ENCODE peak calls at places on chromosomes 5 and 9, in four cellular contexts. H, G, N and S are unnamed samples.

GRCh38 chr9:86637515-86637914 is 283.3 kb upstream of the TUT7 start:
- DNase-seq in H (no peak), G (no peak), N (no peak), S (no peak)

GRCh38 chr9:93299418-93300174 is 115.7 kb downstream of the WNK2 start:
- DNase-seq in H (no peak), G (peak), N (no peak), S (no peak)

GRCh38 chr5:39520232-39520572 is 95.4 kb upstream of the DAB2 start:
- DNase-seq in H (no peak), G (no peak), N (no peak), S (no peak)

GRCh38 chr5:113489299-113489698 is 1.0 kb upstream of the MCC start:
- DNase-seq in H (no peak), G (peak), N (no peak), S (no peak)

GRCh38 chr5:6623941-6624340 is 8.9 kb downstream of the NSUN2 start:
- DNase-seq in H (no peak), G (no peak), N (no peak), S (no peak)

GRCh38 chr5:96243203-96243602 is 189.8 kb downstream of the PCSK1 start:
- DNase-seq in H (no peak), G (no peak), N (no peak), S (no peak)

GRCh38 chr9:88816141-88816540 is 175.1 kb upstream of the S1PR3 start:
- DNase-seq in H (no peak), G (no peak), N (no peak), S (no peak)

GRCh38 chr9:90099262-90099982 is 494.6 kb downstream of the GADD45G start:
- DNase-seq in H (no peak), G (peak), N (peak), S (no peak)

GRCh38 chr5:32017638-32018429 is 156.3 kb downstream of the GOLPH3 start:
- DNase-seq in H (no peak), G (no peak), N (no peak), S (no peak)

GRCh38 chr9:96251451-96251850 is 50.5 kb downstream of the HSD17B3 start:
- DNase-seq in H (no peak), G (no peak), N (no peak), S (no peak)

GRCh38 chr9:37800631-37801286 is at the start of gene DCAF10:
- DNase-seq in H (peak), G (peak), N (peak), S (peak)

GRCh38 chr5:17189381-17190036 is 27.9 kb upstream of the BASP1 start:
- DNase-seq in H (peak), G (peak), N (peak), S (peak)

GRCh38 chr9:125861405-125862063 is 114.4 kb downstream of the PBX3 start:
- DNase-seq in H (no peak), G (no peak), N (no peak), S (no peak)

GRCh38 chr9:115042781-115043509 is 75.0 kb downstream of the TNC start:
- DNase-seq in H (no peak), G (no peak), N (no peak), S (no peak)

GRCh38 chr5:133825631-133826289 is 142.7 kb downstream of the C5orf15 start:
- DNase-seq in H (peak), G (no peak), N (peak), S (peak)

GRCh38 chr5:490116-491094 is 33.8 kb downstream of the SLC9A3 start:
- DNase-seq in H (no peak), G (no peak), N (peak), S (no peak)

GRCh38 chr5:150022163-150022540 is 21.6 kb downstream of the HMGXB3 start:
- DNase-seq in H (no peak), G (no peak), N (peak), S (no peak)

GRCh38 chr9:91492237-91492636 is 68.6 kb upstream of the NFIL3 start:
- DNase-seq in H (no peak), G (no peak), N (no peak), S (no peak)

GRCh38 chr5:103262422-103262871 is 3.9 kb downstream of the MACIR start:
- DNase-seq in H (no peak), G (no peak), N (no peak), S (no peak)

GRCh38 chr9:116058421-116058820 is 95.2 kb upstream of the PAPPA start:
- DNase-seq in H (no peak), G (no peak), N (no peak), S (no peak)

GRCh38 chr9:133323211-133323610 is 12.8 kb downstream of the SURF6 start:
- DNase-seq in H (no peak), G (no peak), N (no peak), S (no peak)

GRCh38 chr5:133694181-133694831 is 82.0 kb upstream of the FSTL4 start:
- DNase-seq in H (no peak), G (no peak), N (no peak), S (no peak)

GRCh38 chr5:65769539-65769938 is 47.5 kb downstream of the NLN start:
- DNase-seq in H (no peak), G (no peak), N (peak), S (no peak)

GRCh38 chr5:124724357-124725039 is 21.9 kb downstream of the ZNF608 start:
- DNase-seq in H (no peak), G (no peak), N (no peak), S (no peak)